ENCODE peak calls at places on chromosomes 4 and X, in five cellular contexts. A, P, D, C and G are unnamed samples.

GRCh38 chr4:1579834-1580686 is 104.1 kb downstream of the FAM53A start:
- DNase-seq in A (peak; percentile 92), P (no peak), D (peak; percentile 91), C (no peak), G (peak; percentile 89)

GRCh38 chrX:117510453-117510852 is 606.2 kb downstream of the KLHL13 start:
- DNase-seq in A (peak; percentile 11), P (no peak), D (no peak), C (no peak), G (no peak)

GRCh38 chrX:129759576-129760061 is 20.1 kb upstream of the SASH3 start:
- DNase-seq in A (peak; percentile 19), P (peak; percentile 92), D (no peak), C (no peak), G (peak; percentile 84)

GRCh38 chrX:97609357-97609756 is 725.6 kb downstream of the RPA4 start:
- DNase-seq in A (no peak), P (no peak), D (no peak), C (no peak), G (no peak)

GRCh38 chr4:21948347-21949072 is at the start of gene KCNIP4:
- DNase-seq in A (peak; percentile 23), P (no peak), D (peak; percentile 21), C (no peak), G (peak; percentile 21)

GRCh38 chr4:8324640-8325239 is 55.2 kb downstream of the HTRA3 start:
- DNase-seq in A (no peak), P (no peak), D (no peak), C (no peak), G (peak; percentile 43)

GRCh38 chrX:13699183-13699826 is 10.4 kb downstream of the RAB9A start:
- DNase-seq in A (no peak), P (no peak), D (no peak), C (no peak), G (peak; percentile 20)

GRCh38 chr4:153362184-153362583 is 17.7 kb downstream of the MND1 start:
- DNase-seq in A (no peak), P (no peak), D (no peak), C (no peak), G (peak; percentile 42)

GRCh38 chr4:1684756-1685603 is 867 bp upstream of the FAM53A start:
- DNase-seq in A (no peak), P (no peak), D (peak; percentile 24), C (no peak), G (no peak)

GRCh38 chr4:140109626-140110213 is 44.3 kb downstream of the MAML3 start:
- DNase-seq in A (no peak), P (no peak), D (no peak), C (no peak), G (no peak)

GRCh38 chr4:178958725-178959440 is 1516.6 kb upstream of the AGA start:
- DNase-seq in A (no peak), P (no peak), D (no peak), C (no peak), G (no peak)

GRCh38 chr4:7877131-7877530 is 62.5 kb downstream of the AFAP1 start:
- DNase-seq in A (no peak), P (no peak), D (no peak), C (no peak), G (no peak)

GRCh38 chr4:165788686-165789463 is 84.2 kb upstream of the TLL1 start:
- DNase-seq in A (no peak), P (no peak), D (no peak), C (no peak), G (peak; percentile 34)

GRCh38 chr4:137651128-137651527 is 118.8 kb upstream of the PCDH18 start:
- DNase-seq in A (no peak), P (peak; percentile 37), D (no peak), C (no peak), G (no peak)

GRCh38 chrX:3962511-3963350 is 249.3 kb upstream of the PRKX start:
- DNase-seq in A (no peak), P (no peak), D (no peak), C (no peak), G (peak; percentile 27)
- TF ChIP-seq CTCF in A (no peak), P (peak; percentile 60), D (peak; percentile 12), C (peak; percentile 28), G (peak; percentile 45)

GRCh38 chr4:18444286-18444685 is 422.7 kb upstream of the LCORL start:
- DNase-seq in A (no peak), P (no peak), D (no peak), C (no peak), G (no peak)
- TF ChIP-seq CTCF in A (no peak), P (no peak), D (no peak), C (no peak), G (no peak)

DNA sequence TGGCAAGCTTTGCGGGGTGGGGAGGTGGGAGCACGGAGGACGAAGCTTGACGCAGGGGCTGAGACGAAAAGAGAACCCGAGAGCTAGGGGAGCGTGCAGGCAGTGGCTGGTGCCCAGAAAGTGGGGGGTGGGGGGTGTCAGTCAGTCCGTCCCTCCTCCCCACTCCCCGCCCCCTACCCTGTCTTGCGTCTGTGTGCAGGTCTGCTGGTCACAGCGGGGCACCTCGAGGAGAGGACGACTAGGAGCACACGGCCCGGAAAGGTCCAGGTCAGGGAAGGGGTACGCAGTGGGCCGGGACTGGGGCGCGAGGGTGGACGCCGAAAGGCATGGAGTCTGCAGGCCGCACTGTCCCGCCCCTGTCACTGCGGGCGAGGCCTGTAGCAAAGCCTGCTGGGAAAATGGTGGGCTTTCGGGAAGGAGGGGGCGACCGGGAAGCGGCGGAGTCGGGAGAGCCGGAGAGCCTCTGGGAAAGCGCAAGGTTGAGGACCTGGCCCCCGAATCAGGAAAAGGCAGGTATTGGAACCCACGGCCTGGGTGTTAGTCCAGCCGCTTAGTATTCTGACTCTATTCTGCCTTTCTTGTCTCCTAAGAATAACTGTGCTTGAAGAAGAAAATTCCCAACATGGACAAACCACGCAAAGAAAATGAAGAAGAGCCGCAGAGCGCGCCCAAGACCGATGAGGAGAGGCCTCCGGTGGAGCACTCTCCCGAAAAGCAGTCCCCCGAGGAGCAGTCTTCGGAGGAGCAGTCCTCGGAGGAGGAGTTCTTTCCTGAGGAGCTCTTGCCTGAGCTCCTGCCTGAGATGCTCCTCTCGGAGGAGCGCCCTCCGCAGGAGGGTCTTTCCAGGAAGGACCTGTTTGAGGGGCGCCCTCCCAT is 758 bp downstream of the TCEAL1 start:
- DNase-seq in A (peak; percentile 80), P (no peak), D (peak; percentile 72), C (no peak), G (peak; percentile 65)
- TF ChIP-seq CTCF in A (peak; percentile 13), P (peak; percentile 60), D (peak; percentile 44), C (peak; percentile 61), G (peak; percentile 62)

GRCh38 chr4:158169931-158170690 is 2.7 kb downstream of the GASK1B start:
- DNase-seq in A (no peak), P (no peak), D (no peak), C (no peak), G (peak; percentile 75)

GRCh38 chr4:158169516-158169915 is 3.3 kb downstream of the GASK1B start:
- DNase-seq in A (no peak), P (no peak), D (no peak), C (no peak), G (peak; percentile 41)

GRCh38 chr4:158172196-158172557 is 648 bp downstream of the GASK1B start:
- DNase-seq in A (no peak), P (no peak), D (no peak), C (no peak), G (peak; percentile 72)

GRCh38 chr4:158171456-158171790 is 1.4 kb downstream of the GASK1B start:
- DNase-seq in A (no peak), P (no peak), D (no peak), C (no peak), G (peak; percentile 64)

GRCh38 chr4:158170691-158171455 is 2.0 kb downstream of the GASK1B start:
- DNase-seq in A (peak; percentile 84), P (no peak), D (peak; percentile 71), C (no peak), G (no peak)
- TF ChIP-seq CTCF in A (peak; percentile 72), P (peak; percentile 25), D (peak; percentile 56), C (peak; percentile 62), G (peak; percentile 56)

GRCh38 chr4:104352211-104352610 is 142.5 kb downstream of the CXXC4 start:
- DNase-seq in A (no peak), P (no peak), D (no peak), C (no peak), G (no peak)
- TF ChIP-seq CTCF in A (no peak), P (no peak), D (no peak), C (no peak), G (no peak)

DNA sequence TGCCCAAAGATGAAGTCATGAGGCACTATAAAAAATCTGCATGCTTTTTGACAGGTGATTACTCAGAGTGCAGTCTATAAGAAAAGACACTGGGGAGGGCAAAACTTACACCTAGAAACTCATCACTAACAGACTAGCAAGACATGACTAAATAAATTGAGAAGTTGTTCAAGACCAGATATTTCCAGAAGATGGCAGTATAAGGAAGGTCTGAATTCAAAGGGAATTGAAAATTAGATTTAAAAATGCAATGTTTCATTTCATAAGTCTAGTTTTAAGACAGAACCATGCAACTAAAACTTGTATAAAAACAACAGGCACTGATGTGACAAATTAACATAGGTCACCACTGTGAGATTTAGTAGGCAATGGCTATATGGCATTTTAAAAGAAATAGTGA is 232.5 kb upstream of the POF1B start:
- DNase-seq in A (no peak), P (no peak), D (no peak), C (no peak), G (peak; percentile 23)
- TF ChIP-seq CTCF in A (no peak), P (no peak), D (no peak), C (no peak), G (peak; percentile 34)

DNA sequence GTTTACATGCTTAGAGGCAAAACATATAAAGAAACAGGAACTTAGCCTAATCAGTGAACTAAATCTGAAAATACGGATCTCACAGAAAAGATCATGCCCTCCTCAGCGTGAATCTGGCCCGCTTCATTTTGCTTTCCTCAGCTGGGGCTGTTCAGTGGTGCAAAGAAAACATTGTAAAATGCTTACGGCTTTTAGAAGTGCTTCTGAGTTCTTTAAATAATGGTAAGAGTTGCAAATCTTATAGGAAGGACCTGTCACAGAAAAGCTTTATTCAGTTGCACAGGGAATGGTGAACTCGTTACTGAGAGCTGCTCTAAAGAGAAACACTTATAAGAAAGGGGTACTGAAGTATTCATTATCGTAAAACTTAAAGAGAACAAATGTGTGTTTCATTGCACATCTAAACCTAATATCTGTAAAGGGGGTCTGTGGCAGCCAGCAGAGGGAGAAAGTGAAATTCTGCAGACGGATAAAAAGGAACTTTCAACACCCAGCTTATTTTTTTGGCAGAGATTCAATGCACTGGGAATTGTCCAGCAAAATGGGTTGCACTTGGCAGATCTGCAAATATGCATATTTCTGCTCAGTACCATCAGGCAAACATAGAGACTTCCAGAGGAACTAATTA is 139.2 kb upstream of the ANK2 start:
- DNase-seq in A (no peak), P (peak; percentile 75), D (no peak), C (peak; percentile 38), G (peak; percentile 89)
- TF ChIP-seq CTCF in A (peak; percentile 5), P (peak; percentile 51), D (no peak), C (no peak), G (peak; percentile 47)

DNA sequence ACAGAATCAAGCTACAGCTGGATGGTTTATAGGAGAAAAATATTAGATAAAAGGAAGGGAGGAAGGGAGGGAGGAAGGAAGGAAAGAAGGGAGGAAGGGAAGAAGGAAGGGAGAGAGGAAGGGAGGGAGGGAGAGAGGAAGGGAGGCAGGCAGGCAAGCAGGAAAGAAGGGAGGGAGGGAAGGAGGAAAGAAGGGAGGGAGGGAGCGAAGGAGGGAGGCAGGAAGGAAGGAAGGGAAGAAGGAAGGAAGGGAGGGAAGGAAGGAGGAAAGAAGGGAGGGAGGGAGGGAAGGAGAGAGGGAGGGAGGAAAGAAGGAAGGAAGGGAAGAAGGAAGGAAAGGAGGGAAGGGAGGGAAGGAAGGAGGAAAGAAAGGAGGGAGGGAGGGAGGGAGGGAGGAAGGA is 77.9 kb upstream of the C1QTNF7 start:
- DNase-seq in A (no peak), P (no peak), D (no peak), C (no peak), G (no peak)
- TF ChIP-seq CTCF in A (no peak), P (no peak), D (no peak), C (no peak), G (no peak)